ENCODE peak calls at places on chromosomes 16 and 17, in seven cellular contexts. V is AG09319; F is GM23338; R is CD4-positive, alpha-beta T cell; L is activated B cell treated with CpG ODN at 0.5 μM for 24 hours; Q is progenitor cell of endocrine pancreas; C is mesothelial cell of epicardium. X is an unnamed sample.
A peak's percentile ranks its signal among the peaks of the same experiment; 100 is the strongest.

GRCh38 chr16:69133555-69133954 is 1.1 kb downstream of the UTP4 start:
- DNase-seq in C (no peak), Q (no peak), R (no peak), L (no peak), V (no peak), F (no peak), X (no peak)

GRCh38 chr17:48985436-48986245 is 11.5 kb upstream of the IGF2BP1 start:
- DNase-seq in V (no peak), Q (no peak), F (no peak), L (no peak), C (no peak), R (no peak), X (no peak)

GRCh38 chr17:66920965-66921364 is 43.5 kb upstream of the CACNG4 start:
- DNase-seq in C (no peak), R (no peak), L (no peak), Q (no peak), F (no peak), V (no peak), X (no peak)

GRCh38 chr16:81860867-81861266 is 81.8 kb downstream of the PLCG2 start:
- DNase-seq in R (no peak), V (no peak), F (no peak), C (no peak), Q (no peak), L (no peak), X (no peak)

GRCh38 chr16:14309906-14310305 is 238.8 kb downstream of the MRTFB start:
- DNase-seq in Q (no peak), V (no peak), L (no peak), C (no peak), R (no peak), F (no peak), X (no peak)

GRCh38 chr17:70555723-70556122 is 386.4 kb downstream of the KCNJ2 start:
- DNase-seq in C (no peak), R (no peak), F (no peak), Q (no peak), L (no peak), V (no peak), X (no peak)

GRCh38 chr17:19398301-19399181 is 11.6 kb upstream of the MFAP4 start:
- DNase-seq in L (no peak), F (no peak), C (no peak), R (no peak), Q (no peak), V (no peak), X (no peak)

GRCh38 chr17:14866266-14866665 is 398.9 kb downstream of the PMP22 start:
- DNase-seq in C (no peak), V (no peak), F (no peak), Q (no peak), L (no peak), R (no peak), X (no peak)

GRCh38 chr17:491086-492014 is 138.7 kb upstream of the RPH3AL start:
- DNase-seq in Q (peak; percentile 56), L (peak; percentile 55), F (peak; percentile 77), R (no peak), C (peak; percentile 48), V (no peak), X (peak; percentile 50)

GRCh38 chr17:79778504-79779087 is 648 bp downstream of the CBX2 start:
- DNase-seq in R (no peak), C (no peak), L (no peak), F (peak; percentile 75), V (no peak), Q (no peak), X (peak; percentile 64)

GRCh38 chr17:30336369-30337171 is 2.7 kb upstream of the TMIGD1 start:
- DNase-seq in L (no peak), F (peak; percentile 88), R (peak; percentile 43), Q (no peak), V (no peak), C (no peak), X (peak; percentile 41)

GRCh38 chr17:8552582-8553320 is 77.8 kb downstream of the MYH10 start:
- DNase-seq in L (no peak), C (no peak), R (no peak), Q (no peak), F (no peak), V (no peak), X (no peak)

GRCh38 chr16:2529061-2529931 is 1.9 kb downstream of the CEMP1 start:
- DNase-seq in Q (no peak), V (no peak), R (no peak), F (peak; percentile 51), C (no peak), L (peak; percentile 14), X (no peak)
- TF ChIP-seq CTCF in Q (peak; percentile 21), V (no peak), R (no peak), F (peak; percentile 33), C (no peak), L (no peak), X (no peak)

GRCh38 chr17:6843241-6843890 is 11.8 kb upstream of the TEKT1 start:
- DNase-seq in Q (no peak), L (no peak), V (peak; percentile 15), C (no peak), R (no peak), F (peak; percentile 80), X (peak; percentile 45)
- TF ChIP-seq CTCF in Q (peak; percentile 68), L (peak; percentile 36), V (peak; percentile 44), C (peak; percentile 52), R (peak; percentile 74), F (peak; percentile 73), X (peak; percentile 33)

GRCh38 chr17:76736349-76737081 is 616 bp downstream of the SRSF2 start:
- DNase-seq in F (peak; percentile 63), Q (peak; percentile 68), C (peak; percentile 53), V (peak; percentile 39), L (peak; percentile 68), R (peak; percentile 56), X (peak; percentile 72)

GRCh38 chr17:76734080-76734840 is 2.9 kb downstream of the SRSF2 start:
- DNase-seq in R (no peak), Q (no peak), F (no peak), C (no peak), L (no peak), V (no peak), X (no peak)

GRCh38 chr17:76735006-76735405 is 2.1 kb downstream of the SRSF2 start:
- DNase-seq in F (no peak), L (no peak), Q (no peak), C (no peak), V (no peak), R (no peak), X (no peak)

GRCh38 chr17:76737082-76737675 is at the start of gene SRSF2:
- DNase-seq in C (peak; percentile 97), V (peak; percentile 97), Q (peak; percentile 97), R (peak; percentile 95), L (peak; percentile 99), F (peak; percentile 99), X (peak; percentile 97)

GRCh38 chr17:76735586-76736348 is 1.4 kb downstream of the SRSF2 start:
- DNase-seq in C (no peak), L (no peak), R (no peak), F (no peak), V (no peak), Q (no peak), X (no peak)
- TF ChIP-seq CTCF in C (no peak), L (no peak), R (peak; percentile 21), F (no peak), V (no peak), Q (no peak), X (no peak)

DNA sequence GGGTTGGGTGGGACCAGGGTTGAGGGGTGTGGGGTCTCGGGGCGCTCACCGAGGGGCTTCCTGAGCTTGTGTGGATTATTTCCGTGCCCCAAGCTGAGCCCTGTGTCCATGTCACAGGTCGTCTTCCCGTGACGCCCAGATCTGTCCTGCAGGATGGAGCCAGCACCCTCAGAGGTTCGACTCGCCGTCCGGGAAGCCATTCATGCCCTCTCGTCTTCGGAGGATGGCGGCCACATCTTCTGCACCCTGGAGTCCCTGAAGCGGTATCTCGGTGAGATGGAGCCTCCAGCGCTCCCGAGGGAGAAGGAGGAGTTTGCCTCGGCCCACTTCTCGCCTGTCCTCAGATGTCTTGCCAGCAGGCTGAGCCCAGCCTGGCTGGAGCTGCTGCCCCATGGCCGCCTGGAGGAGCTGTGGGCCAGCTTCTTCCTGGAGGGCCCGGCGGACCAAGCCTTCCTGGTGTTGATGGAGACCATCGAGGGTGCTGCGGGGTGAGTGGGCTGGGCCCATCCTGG is 1.0 kb downstream of the TELO2 start:
- DNase-seq in R (no peak), V (peak; percentile 43), F (peak; percentile 56), L (no peak), Q (no peak), C (no peak), X (no peak)
- TF ChIP-seq CTCF in R (no peak), V (peak; percentile 90), F (peak; percentile 25), L (no peak), Q (peak; percentile 21), C (peak; percentile 11), X (no peak)

GRCh38 chr17:7046127-7046724 is 2.3 kb upstream of the SLC16A11 start:
- DNase-seq in L (peak; percentile 30), C (peak; percentile 57), R (no peak), F (peak; percentile 72), Q (peak; percentile 43), V (no peak), X (no peak)

GRCh38 chr17:7043195-7043543 is 723 bp downstream of the SLC16A11 start:
- DNase-seq in V (no peak), R (no peak), L (no peak), F (no peak), Q (no peak), C (no peak), X (no peak)

GRCh38 chr17:7047566-7047965 is 3.7 kb upstream of the SLC16A11 start:
- DNase-seq in V (no peak), C (no peak), R (no peak), L (no peak), F (no peak), Q (no peak), X (no peak)

GRCh38 chr17:7043544-7044268 is at the start of gene SLC16A11:
- DNase-seq in C (no peak), R (no peak), V (no peak), F (peak; percentile 49), L (peak; percentile 52), Q (peak; percentile 33), X (peak; percentile 69)

DNA sequence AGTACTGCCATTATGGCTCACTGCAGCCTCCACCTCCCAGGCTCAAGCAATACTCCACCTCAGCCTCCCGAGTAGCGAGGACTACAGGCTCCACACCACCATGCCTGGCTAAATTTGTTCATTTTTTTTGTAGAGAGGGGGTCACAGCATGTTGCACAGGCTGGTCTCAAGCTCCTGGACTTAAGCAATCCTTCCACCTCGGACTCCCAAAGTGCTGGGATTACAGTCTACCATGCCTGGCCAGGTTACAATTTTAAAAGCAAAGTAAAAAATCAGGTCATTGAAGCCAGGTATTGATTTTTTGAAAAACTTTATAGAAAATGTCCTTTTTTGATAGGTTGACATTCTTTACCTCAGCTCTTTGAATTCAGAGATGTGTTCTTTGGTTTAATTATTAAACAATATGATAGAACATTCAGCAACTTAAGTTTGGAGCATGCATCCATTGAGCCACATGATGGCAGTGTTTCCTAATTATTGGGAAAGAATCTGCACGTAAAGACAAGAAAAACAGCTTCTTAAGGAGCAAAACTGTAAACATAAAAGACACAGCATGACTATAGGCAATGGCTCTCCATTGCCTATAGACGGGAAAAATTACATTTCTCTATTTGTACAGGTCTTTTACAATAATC is 1.7 kb upstream of the SLC16A11 start:
- DNase-seq in Q (no peak), F (peak; percentile 76), V (peak; percentile 54), L (no peak), R (no peak), C (no peak), X (no peak)
- TF ChIP-seq CTCF in Q (peak; percentile 91), F (peak; percentile 100), V (peak; percentile 75), L (no peak), R (peak; percentile 80), C (peak; percentile 76), X (peak; percentile 63)